ENCODE peak calls at places on chromosome 1, in five cellular contexts. V is brain microvascular endothelial cell, M is GM12878, Y is ovary, G is upper lobe of right lung. J is an unnamed sample. For H3K36me3, the result is how much of the 10 kb centered on the place peaks cover.

GRCh38 chr1:76939107-76939816 is 72.0 kb downstream of the ST6GALNAC5 start:
- DNase-seq in V (peak), M (no peak), Y (no peak), G (no peak), J (no peak)

GRCh38 chr1:113942527-113942926 is 13.4 kb downstream of the HIPK1 start:
- DNase-seq in V (no peak), M (no peak), Y (no peak), G (no peak), J (no peak)

GRCh38 chr1:163320891-163321290 is 863 bp upstream of the NUF2 start:
- DNase-seq in V (no peak), M (no peak), Y (no peak), G (no peak), J (no peak)

GRCh38 chr1:101235241-101235695 is 1.6 kb upstream of the S1PR1 start:
- DNase-seq in V (no peak), M (no peak), Y (no peak), G (no peak), J (no peak)

GRCh38 chr1:65458730-65459396 is 38.4 kb downstream of the LEPR start:
- DNase-seq in V (no peak), M (no peak), Y (no peak), G (no peak), J (no peak)

GRCh38 chr1:184462170-184462569 is 75.3 kb downstream of the C1orf21 start:
- DNase-seq in V (no peak), M (no peak), Y (no peak), G (no peak), J (no peak)

GRCh38 chr1:150560011-150560438 is 10.8 kb downstream of the ADAMTSL4 start:
- DNase-seq in V (no peak), M (no peak), Y (peak), G (peak), J (peak)

GRCh38 chr1:208924011-208924410 is 659.5 kb upstream of the CAMK1G start:
- DNase-seq in V (no peak), M (no peak), Y (no peak), G (no peak), J (no peak)

GRCh38 chr1:4962836-4963235 is 308.4 kb downstream of the AJAP1 start:
- DNase-seq in V (no peak), M (no peak), Y (no peak), G (no peak), J (no peak)

GRCh38 chr1:114353233-114353632 is 157.8 kb downstream of the TRIM33 start:
- DNase-seq in V (peak), M (no peak), Y (peak), G (peak), J (no peak)

GRCh38 chr1:60825593-60825992 is 256.8 kb upstream of the NFIA start:
- DNase-seq in V (no peak), M (no peak), Y (no peak), G (no peak), J (no peak)

GRCh38 chr1:201766117-201766863 is 62.7 kb upstream of the IPO9 start:
- DNase-seq in V (peak), M (no peak), Y (peak), G (no peak), J (no peak)

GRCh38 chr1:16163882-16164820 is 8.3 kb upstream of the EPHA2 start:
- DNase-seq in V (peak), M (no peak), Y (no peak), G (no peak), J (no peak)

GRCh38 chr1:175443332-175443731 is 250.8 kb upstream of the KIAA0040 start:
- DNase-seq in V (no peak), M (no peak), Y (no peak), G (no peak), J (no peak)

GRCh38 chr1:48493970-48494769 is 22.2 kb upstream of the SPATA6 start:
- DNase-seq in V (peak), M (no peak), Y (peak), G (no peak), J (no peak)

GRCh38 chr1:78787554-78787953 is 137.9 kb downstream of the IFI44 start:
- DNase-seq in V (no peak), M (no peak), Y (no peak), G (no peak), J (no peak)

GRCh38 chr1:145871994-145872411 is 13.1 kb upstream of the PIAS3 start:
- DNase-seq in V (no peak), M (no peak), Y (peak), G (peak), J (peak)

GRCh38 chr1:154220970-154221814 is 437 bp downstream of the UBAP2L start:
- DNase-seq in V (no peak), M (no peak), Y (peak), G (peak), J (peak)

GRCh38 chr1:88519156-88519555 is 164.9 kb upstream of the PKN2 start:
- DNase-seq in V (no peak), M (no peak), Y (no peak), G (no peak), J (no peak)

GRCh38 chr1:39183503-39184353 is 20.8 kb upstream of the MACF1 start:
- DNase-seq in V (peak), M (no peak), Y (no peak), G (peak), J (no peak)

GRCh38 chr1:38804062-38804886 is 55.3 kb downstream of the RRAGC start:
- DNase-seq in V (no peak), M (no peak), Y (no peak), G (no peak), J (no peak)

GRCh38 chr1:24149854-24150227 is 6.9 kb upstream of the IL22RA1 start:
- DNase-seq in V (peak), M (no peak), Y (no peak), G (no peak), J (no peak)

GRCh38 chr1:203528098-203528497 is 34.1 kb downstream of the OPTC start:
- DNase-seq in V (no peak), M (no peak), Y (no peak), G (peak), J (no peak)

GRCh38 chr1:48920741-48921330 is 144.1 kb upstream of the BEND5 start:
- DNase-seq in V (no peak), M (no peak), Y (no peak), G (no peak), J (no peak)

GRCh38 chr1:199629624-199630023 is 397.9 kb upstream of the NR5A2 start:
- DNase-seq in V (no peak), M (no peak), Y (no peak), G (no peak), J (no peak)

DNA sequence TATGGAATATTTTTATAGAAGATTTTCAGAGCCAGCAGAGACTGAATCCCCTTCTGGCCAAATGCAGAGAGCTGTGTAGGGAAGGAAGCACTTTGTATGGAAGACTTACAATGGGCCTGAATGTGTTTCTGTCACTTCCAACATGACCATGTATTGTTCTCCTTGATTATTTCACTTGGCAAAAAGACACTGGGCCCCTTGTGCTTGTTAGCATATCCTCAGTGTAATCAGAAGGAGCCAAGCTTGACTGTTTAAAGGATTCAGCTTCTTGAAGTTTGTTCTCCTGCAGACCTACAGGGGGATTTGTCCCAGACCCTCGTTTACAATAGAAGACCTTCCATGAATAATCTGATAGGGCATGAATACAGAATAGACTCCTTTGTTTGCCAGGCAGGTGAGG is 48.1 kb upstream of the UBE2U start:
- DNase-seq in V (no peak), M (no peak), Y (no peak), G (no peak), J (no peak)
- H3K36me3 ChIP-seq in V (under half), M (under half), Y (under half), G (under half), J (under half)

DNA sequence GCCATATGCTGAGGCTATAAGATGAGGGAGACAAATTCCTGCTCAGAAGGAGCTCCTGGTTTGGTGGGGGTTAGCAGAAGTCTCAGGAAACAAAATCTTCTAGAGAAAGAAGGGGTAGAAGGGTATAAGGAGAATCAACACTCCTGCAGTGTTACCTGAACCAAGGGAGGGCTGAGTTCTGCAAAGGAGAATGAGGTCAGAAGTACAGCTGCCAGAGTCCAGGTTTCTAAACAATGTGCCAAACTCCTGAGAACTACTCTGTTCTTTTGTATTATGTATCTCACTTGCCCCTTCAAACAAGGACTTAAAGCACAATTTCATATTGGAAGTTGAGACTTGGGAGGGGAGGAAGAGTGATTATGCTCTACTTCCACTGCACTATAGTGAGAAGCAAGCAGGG is 68.6 kb downstream of the PCSK9 start:
- DNase-seq in V (no peak), M (no peak), Y (no peak), G (no peak), J (no peak)
- H3K36me3 ChIP-seq in V (half or more), M (under half), Y (under half), G (half or more), J (under half)

GRCh38 chr1:174397261-174397660 is 50.5 kb upstream of the GPR52 start:
- DNase-seq in V (peak), M (no peak), Y (no peak), G (no peak), J (no peak)
- H3K36me3 ChIP-seq in V (under half), M (under half), Y (under half), G (under half), J (under half)

DNA sequence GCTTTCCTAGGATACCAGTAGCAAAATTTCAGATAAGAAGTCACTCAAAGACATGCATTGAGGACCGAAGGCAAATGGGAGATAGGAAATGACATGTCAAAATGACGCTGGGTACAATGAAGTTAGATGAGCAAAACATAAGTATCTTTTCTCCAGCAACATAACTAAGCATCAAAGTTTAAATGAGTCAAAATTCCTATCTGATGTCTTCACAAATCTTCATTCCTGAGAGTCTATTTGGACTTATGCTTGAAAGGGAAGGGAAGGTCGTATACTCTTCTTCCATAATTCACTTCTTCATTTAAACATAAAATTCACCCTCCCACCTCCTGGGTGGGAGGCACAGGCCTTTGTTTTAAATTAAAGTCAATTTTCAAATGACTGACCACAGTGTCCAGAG is 4.1 kb upstream of the TMEM81 start:
- DNase-seq in V (no peak), M (no peak), Y (no peak), G (no peak), J (no peak)
- H3K36me3 ChIP-seq in V (half or more), M (under half), Y (under half), G (half or more), J (under half)

DNA sequence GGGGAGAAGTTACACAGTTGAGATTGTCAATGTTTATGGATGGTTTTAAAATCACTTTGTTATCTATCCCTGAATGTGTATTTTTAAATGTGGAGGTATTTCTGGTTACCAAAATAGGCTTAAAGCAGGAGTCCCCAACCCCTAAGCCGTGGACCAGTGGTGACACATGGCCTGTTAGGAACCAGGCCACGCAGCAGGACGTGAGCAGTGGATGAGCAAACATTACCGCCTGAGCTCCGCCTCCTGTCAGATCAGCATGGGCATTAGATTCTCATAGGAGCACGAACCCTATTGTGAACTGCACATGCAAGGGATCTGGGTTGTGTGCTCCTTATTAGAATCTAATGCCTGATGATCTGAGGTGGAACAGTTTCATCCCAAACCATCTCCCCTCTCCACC is 151.6 kb downstream of the GALNT2 start:
- DNase-seq in V (no peak), M (no peak), Y (no peak), G (no peak), J (no peak)
- H3K36me3 ChIP-seq in V (under half), M (under half), Y (under half), G (under half), J (under half)

DNA sequence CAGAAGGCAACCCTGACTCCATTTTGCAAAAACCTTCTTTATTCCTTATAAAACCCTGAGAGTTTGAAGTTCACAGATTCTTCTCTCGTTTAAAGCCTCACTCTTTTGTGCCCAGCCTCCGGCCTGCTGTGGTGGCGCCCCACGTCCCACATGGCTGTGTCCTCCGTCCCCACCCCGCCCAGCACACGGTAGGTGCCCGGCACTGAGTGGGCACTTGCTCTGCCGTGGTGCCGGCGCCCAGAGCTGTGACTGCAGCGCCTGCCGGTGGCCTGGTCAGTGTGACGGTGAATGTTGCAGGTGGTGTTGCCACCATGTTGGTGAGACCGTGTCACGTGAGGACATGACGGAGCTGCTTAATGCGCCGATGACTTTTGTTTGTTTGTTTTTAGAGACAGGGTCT is 9.4 kb downstream of the ATAD3A start:
- DNase-seq in V (no peak), M (no peak), Y (no peak), G (no peak), J (no peak)
- H3K36me3 ChIP-seq in V (under half), M (under half), Y (under half), G (under half), J (under half)

GRCh38 chr1:223715710-223716103 is 3.4 kb downstream of the CAPN2 start:
- DNase-seq in V (no peak), M (no peak), Y (no peak), G (no peak), J (no peak)
- H3K36me3 ChIP-seq in V (half or more), M (under half), Y (under half), G (under half), J (under half)

GRCh38 chr1:18313523-18313922 is 167.2 kb upstream of the KLHDC7A start:
- DNase-seq in V (no peak), M (no peak), Y (no peak), G (no peak), J (no peak)
- H3K36me3 ChIP-seq in V (under half), M (under half), Y (under half), G (under half), J (under half)

DNA sequence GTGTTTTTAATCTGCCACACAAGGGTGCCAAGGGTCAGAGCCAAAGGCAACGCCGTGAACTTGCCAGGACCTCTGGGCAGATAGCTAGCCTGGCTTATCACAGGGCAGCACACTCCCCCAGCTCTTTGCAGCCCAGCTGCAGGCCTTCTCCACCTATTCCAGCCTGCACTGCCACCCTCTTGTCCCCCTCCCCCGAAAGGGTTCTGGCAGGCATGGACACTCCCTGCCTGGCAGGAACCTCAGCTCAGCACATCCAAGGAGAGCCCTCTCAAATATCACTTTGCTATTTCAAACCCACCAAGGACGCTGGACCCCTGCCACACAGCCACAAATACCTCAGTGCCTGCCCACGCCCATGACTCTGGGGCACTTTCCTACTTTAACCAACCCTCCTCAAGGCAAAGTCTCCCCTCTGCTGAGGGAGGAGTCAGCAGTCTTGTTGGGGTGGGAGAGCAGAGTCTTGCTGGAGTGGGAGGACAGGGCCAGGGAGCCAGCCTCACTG is 9.1 kb downstream of the SSBP3 start:
- DNase-seq in V (no peak), M (no peak), Y (no peak), G (peak), J (peak)
- H3K36me3 ChIP-seq in V (half or more), M (under half), Y (under half), G (half or more), J (under half)

GRCh38 chr1:116033322-116033721 is 57.0 kb downstream of the SLC22A15 start:
- DNase-seq in V (no peak), M (no peak), Y (no peak), G (no peak), J (no peak)
- H3K36me3 ChIP-seq in V (under half), M (under half), Y (under half), G (half or more), J (under half)